ENCODE peak calls at places on chromosome 13, in six cellular contexts. Y is suprapubic skin, N is astrocyte, S is fibroblast of pulmonary artery, Z is Peyer's patch, P is transverse colon. A is an unnamed sample.

GRCh38 chr13:98892077-98892476 is 85.8 kb downstream of the DOCK9 start:
- DNase-seq in Y (no peak), N (no peak), S (no peak), Z (no peak), P (no peak), A (no peak)

GRCh38 chr13:20702945-20703784 is at the start of gene IL17D:
- DNase-seq in Y (no peak), N (no peak), S (no peak), Z (no peak), P (peak), A (peak)

GRCh38 chr13:60009300-60010248 is 154.2 kb downstream of the DIAPH3 start:
- DNase-seq in Y (peak), N (no peak), S (no peak), Z (no peak), P (peak), A (peak)

GRCh38 chr13:82758056-82758455 is 1124.2 kb downstream of the SLITRK1 start:
- DNase-seq in Y (no peak), N (no peak), S (peak), Z (no peak), P (no peak), A (no peak)

GRCh38 chr13:34254366-34254765 is 436.4 kb downstream of the RFC3 start:
- DNase-seq in Y (no peak), N (no peak), S (no peak), Z (no peak), P (no peak), A (no peak)

GRCh38 chr13:48775804-48776203 is 122.1 kb downstream of the CYSLTR2 start:
- DNase-seq in Y (no peak), N (peak), S (peak), Z (no peak), P (no peak), A (no peak)

GRCh38 chr13:106537521-106537920 is 2.1 kb upstream of the EFNB2 start:
- DNase-seq in Y (no peak), N (no peak), S (no peak), Z (no peak), P (no peak), A (no peak)

GRCh38 chr13:93861818-93862217 is 617.7 kb downstream of the DCT start:
- DNase-seq in Y (no peak), N (peak), S (peak), Z (no peak), P (no peak), A (no peak)

GRCh38 chr13:99721606-99722384 is 220.5 kb downstream of the TM9SF2 start:
- DNase-seq in Y (no peak), N (no peak), S (no peak), Z (no peak), P (no peak), A (no peak)

GRCh38 chr13:74596691-74597090 is 462.5 kb upstream of the KLF12 start:
- DNase-seq in Y (no peak), N (no peak), S (no peak), Z (no peak), P (no peak), A (no peak)

GRCh38 chr13:44068737-44069136 is 189.0 kb downstream of the LACC1 start:
- DNase-seq in Y (no peak), N (peak), S (peak), Z (no peak), P (no peak), A (no peak)

GRCh38 chr13:66399873-66400272 is 830.3 kb downstream of the PCDH9 start:
- DNase-seq in Y (no peak), N (no peak), S (no peak), Z (no peak), P (no peak), A (no peak)

DNA sequence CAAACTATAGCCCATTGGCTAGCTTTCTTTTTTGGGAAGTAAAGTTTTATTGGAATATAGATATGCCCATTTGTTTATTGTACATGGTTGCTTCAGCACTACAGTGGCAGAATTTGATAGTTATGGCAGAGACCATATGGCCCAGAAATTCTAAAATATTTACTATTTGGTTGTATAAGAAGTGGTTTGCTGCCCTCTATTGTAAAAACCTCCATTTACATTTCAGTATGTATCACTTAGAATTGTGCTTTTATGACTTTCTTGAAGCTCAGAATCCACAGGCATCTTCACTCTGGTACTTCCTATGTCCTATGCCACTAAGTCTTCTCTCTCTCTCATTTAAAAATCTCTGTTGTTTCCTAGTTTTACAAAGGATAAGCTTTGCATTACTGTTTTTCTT is 37.7 kb downstream of the DLEU7 start:
- DNase-seq in Y (no peak), N (peak), S (peak), Z (no peak), P (no peak), A (no peak)
- TF ChIP-seq CTCF in Y (no peak), N (no peak), S (no peak), Z (no peak), P (no peak), A (no peak)

DNA sequence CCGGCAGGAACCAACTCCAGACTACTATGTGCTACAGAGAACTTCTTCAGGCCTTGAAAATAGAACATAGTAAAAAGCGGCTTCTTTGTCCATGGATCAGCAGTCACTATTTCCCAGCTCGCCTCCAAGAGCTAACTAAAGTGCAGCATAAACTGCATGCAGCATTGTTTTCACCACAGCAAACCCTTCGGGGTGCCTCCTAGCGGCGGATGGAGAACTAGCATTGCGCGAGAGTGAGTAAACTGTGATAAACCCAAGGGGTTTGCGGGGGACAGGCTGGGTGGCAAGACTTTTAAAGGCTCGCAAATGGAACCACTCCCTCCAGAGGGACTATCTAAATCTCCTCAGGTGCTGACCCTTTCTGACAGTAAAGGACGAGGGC is 21.6 kb upstream of the SGCG start:
- DNase-seq in Y (peak), N (peak), S (peak), Z (no peak), P (no peak), A (no peak)
- TF ChIP-seq CTCF in Y (peak), N (peak), S (peak), Z (no peak), P (peak), A (no peak)

DNA sequence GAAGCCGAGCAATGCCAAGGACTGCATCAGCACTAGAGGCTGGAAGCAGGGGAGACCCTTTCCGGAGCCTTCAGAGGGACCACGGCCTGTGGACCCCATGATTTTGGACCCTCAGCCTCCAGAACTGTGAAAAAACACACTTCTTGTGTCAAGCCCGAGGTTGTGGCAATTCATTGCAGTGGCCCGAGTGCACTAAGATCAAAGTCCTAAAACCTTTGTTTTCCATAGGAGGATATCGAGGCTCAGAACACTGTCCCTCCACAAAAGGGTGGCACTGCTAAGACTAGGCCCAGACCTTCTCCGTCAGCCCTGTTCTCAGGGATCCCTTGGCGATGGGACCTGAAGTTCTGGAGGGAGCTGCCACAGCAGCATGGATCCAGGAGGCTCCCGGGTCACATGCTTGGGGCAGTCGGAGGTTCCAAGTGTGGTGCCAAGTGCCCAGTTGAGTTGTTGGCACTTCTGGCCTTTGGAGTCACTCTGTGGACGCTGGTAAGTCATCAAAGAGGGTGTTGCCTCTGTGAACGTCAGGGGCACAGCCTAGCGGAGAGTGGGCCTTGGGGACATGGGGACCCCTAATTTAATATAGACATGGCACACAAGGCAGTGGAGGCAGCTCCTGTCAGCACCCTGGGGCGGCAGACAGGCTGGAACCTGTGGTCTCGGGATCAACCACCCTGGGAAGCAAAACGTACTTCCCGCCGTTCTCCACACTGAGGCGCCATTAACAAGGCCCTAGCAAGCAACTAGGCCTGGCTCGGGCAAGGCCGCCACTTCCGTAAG is 199.2 kb downstream of the COL4A1 start:
- DNase-seq in Y (no peak), N (no peak), S (no peak), Z (no peak), P (no peak), A (no peak)
- TF ChIP-seq CTCF in Y (no peak), N (peak), S (peak), Z (no peak), P (no peak), A (no peak)

GRCh38 chr13:102944821-102945220 is 99.0 kb downstream of the ERCC5 start:
- DNase-seq in Y (no peak), N (no peak), S (no peak), Z (no peak), P (no peak), A (no peak)

GRCh38 chr13:102940770-102941169 is 94.9 kb downstream of the ERCC5 start:
- DNase-seq in Y (no peak), N (no peak), S (no peak), Z (no peak), P (no peak), A (no peak)

GRCh38 chr13:102935896-102936321 is 90.1 kb downstream of the ERCC5 start:
- DNase-seq in Y (no peak), N (no peak), S (no peak), Z (no peak), P (no peak), A (no peak)

GRCh38 chr13:102945324-102945815 is 99.5 kb downstream of the ERCC5 start:
- DNase-seq in Y (no peak), N (no peak), S (no peak), Z (no peak), P (no peak), A (no peak)

DNA sequence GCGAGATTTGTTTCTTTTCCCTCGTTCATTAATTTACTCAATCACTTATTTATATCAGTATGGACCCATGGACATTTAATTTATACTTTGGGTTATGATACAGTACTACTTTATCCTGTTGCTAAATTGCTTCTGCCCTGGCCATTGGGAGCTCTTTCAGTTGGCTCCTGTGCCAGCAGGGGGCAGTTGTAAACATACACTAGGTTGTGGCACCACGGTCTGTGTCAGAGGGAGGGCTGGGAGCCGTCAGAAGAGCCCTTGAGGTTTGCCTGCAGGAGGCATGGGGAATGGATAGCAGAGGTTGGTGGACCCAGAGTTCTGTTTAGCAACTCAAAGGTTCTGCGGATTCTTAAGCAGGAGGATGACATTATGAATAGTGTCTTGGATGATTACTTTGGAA is 94.3 kb downstream of the ERCC5 start:
- DNase-seq in Y (no peak), N (no peak), S (no peak), Z (no peak), P (no peak), A (no peak)
- TF ChIP-seq CTCF in Y (no peak), N (no peak), S (no peak), Z (no peak), P (no peak), A (no peak)

DNA sequence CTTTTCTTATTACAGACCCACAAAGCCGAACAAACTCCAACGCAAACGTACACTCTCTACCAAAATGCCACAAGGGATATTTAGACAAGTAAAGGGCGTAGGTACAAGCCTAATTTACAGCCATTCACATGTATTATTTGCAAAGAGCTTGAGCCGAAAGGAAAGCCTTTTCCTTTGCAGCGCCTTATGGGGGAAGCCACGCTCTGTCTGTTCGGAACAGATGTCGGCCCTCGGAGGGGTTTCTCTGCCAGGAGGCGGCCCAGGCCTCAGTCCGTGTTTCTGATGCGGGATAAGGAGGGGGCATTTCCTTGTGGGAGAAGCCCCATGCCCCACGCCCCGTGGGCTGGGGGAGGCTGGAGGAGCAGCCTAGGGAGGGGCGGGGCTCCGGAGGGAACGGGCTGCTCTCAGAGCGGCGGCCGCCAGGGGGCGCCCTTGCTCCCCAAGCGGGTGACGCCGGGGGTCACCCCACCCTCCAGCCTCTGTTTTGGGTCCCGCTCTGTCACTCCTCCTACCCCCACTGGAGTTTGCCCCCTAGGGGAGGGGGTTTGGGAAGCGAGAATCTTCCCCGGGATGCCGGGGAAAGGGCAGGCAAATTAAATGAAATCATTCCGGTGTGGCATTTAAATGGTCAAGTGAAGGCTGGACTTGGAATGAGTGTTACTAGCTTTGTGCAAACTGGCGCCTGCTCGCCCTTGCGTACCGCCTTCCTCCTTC is 2.9 kb downstream of the HTR2A start:
- DNase-seq in Y (peak), N (no peak), S (peak), Z (peak), P (peak), A (peak)
- TF ChIP-seq CTCF in Y (peak), N (peak), S (peak), Z (peak), P (peak), A (peak)

DNA sequence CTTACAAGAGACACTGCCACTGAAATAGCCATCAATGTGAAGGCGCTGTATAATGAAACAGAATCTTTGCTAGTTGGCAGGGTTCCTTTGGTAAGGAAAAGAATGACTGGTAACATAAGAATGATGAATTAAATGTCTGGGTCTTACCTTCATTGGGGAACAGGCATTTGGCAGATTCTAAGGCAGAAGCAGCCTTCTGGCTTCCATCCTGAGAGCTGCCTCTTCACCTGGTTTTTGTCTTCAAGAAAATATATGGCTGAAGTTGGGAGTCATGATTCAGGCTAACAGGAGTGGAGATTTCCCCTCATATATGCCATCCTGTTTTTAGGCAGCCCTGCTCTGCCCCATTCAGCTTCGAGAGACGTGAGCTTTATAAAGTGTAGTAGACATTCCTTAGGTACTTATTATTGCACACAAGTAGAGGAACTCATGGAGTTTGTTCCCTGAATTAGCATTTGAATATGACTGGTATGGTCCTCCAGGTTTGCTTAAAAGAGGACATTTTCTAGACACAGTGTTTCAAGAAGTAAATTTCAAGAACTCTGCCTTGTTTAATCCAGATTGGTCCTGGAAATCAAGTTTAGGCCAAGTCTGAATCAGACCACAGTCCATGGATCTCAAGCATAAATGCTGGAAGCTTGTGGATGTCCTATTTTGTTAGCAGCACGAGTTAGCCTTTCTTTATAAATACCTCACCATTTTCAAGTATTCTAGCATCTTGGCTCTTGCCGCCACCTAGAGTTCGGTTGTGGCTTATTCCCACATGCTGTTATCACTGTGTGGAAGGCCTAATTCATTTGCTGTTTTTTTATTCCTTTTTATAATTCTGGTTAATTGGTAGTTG is 56.2 kb upstream of the AKAP11 start:
- DNase-seq in Y (no peak), N (peak), S (peak), Z (no peak), P (no peak), A (no peak)
- TF ChIP-seq CTCF in Y (no peak), N (peak), S (peak), Z (no peak), P (peak), A (no peak)

GRCh38 chr13:87084192-87084591 is 587.0 kb upstream of the SLITRK5 start:
- DNase-seq in Y (no peak), N (no peak), S (no peak), Z (no peak), P (no peak), A (no peak)
- TF ChIP-seq CTCF in Y (no peak), N (no peak), S (no peak), Z (no peak), P (no peak), A (no peak)

DNA sequence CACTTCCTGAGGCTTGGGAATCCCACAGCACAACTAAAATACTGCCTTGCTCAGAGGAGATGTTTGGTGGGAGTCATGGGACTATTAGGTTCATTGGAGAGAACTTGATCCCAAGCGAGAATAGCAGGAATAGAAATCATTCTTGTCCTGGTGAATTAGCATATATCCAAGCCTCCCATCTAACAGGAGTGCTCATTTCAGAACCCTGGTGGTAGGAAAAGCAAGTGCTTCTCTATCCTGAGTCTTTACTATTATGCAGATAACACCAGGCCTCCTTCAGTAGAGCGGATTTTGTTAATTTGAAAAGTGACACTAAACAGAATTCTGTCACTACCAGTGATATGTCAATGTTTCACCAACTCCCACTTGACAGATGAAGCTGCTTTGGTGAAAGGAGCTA is 199.5 kb downstream of the ATP8A2 start:
- DNase-seq in Y (no peak), N (no peak), S (no peak), Z (no peak), P (no peak), A (no peak)
- TF ChIP-seq CTCF in Y (no peak), N (peak), S (no peak), Z (no peak), P (no peak), A (no peak)

GRCh38 chr13:109610517-109610916 is 175.9 kb downstream of the IRS2 start:
- DNase-seq in Y (no peak), N (no peak), S (peak), Z (no peak), P (peak), A (peak)
- TF ChIP-seq CTCF in Y (no peak), N (no peak), S (peak), Z (no peak), P (peak), A (peak)

GRCh38 chr13:101880581-101880980 is 428.1 kb downstream of the ITGBL1 start:
- DNase-seq in Y (no peak), N (no peak), S (no peak), Z (no peak), P (no peak), A (no peak)

GRCh38 chr13:101876951-101877350 is 424.5 kb downstream of the ITGBL1 start:
- DNase-seq in Y (no peak), N (no peak), S (no peak), Z (no peak), P (no peak), A (no peak)

GRCh38 chr13:101875717-101876393 is 423.4 kb downstream of the ITGBL1 start:
- DNase-seq in Y (no peak), N (peak), S (peak), Z (no peak), P (no peak), A (no peak)

GRCh38 chr13:101869553-101869952 is 417.1 kb downstream of the ITGBL1 start:
- DNase-seq in Y (no peak), N (no peak), S (no peak), Z (no peak), P (no peak), A (no peak)

DNA sequence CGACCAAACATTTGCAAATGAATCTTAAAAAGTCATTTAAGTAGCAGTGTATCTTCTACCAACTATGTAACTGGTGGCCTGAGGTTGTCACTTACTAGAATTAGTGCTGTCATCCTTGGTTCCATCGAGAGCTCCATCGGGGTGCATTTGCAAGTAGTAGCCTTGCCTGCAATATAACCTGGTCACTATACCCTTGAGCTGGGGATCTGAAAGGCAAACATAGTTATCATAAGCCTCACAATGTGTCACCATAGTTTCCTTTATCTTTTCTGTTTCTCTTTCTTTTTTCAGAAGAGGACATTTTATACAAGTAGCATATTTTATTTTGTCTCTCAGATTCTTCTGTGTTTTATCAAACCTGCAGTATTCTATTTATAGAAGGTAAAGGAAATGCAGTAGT is 422.6 kb downstream of the ITGBL1 start:
- DNase-seq in Y (no peak), N (no peak), S (no peak), Z (no peak), P (no peak), A (no peak)
- TF ChIP-seq CTCF in Y (no peak), N (no peak), S (no peak), Z (no peak), P (no peak), A (no peak)